ENCODE peak calls at places on chromosomes 6 and 20, in ten cellular contexts. S is cardiac fibroblast; X is heart right ventricle; F is cardiac muscle cell; C is caudate nucleus; N is astrocyte; H is activated CD4-positive, CD25-positive, alpha-beta regulatory T cell; P is NCI-H1105; L is uterus; O is activated naive CD8-positive, alpha-beta T cell treated with anti-CD3 and anti-CD28 coated beads for 36 hours. T is an unnamed sample.

GRCh38 chr6:140002406-140003022 is 628.1 kb upstream of the CITED2 start:
- DNase-seq in L (no peak), S (peak), H (no peak), O (no peak), F (no peak), P (no peak), X (no peak), N (no peak), C (no peak), T (no peak)

GRCh38 chr6:20416567-20417345 is 15.1 kb downstream of the E2F3 start:
- DNase-seq in C (no peak), F (no peak), S (no peak), O (no peak), L (no peak), X (no peak), H (no peak), P (no peak), N (no peak), T (no peak)

GRCh38 chr6:71388846-71389543 is 100.4 kb downstream of the OGFRL1 start:
- DNase-seq in S (no peak), C (no peak), H (no peak), N (peak), F (no peak), X (no peak), P (no peak), L (no peak), O (no peak), T (no peak)

GRCh38 chr6:75612921-75613534 is 11.3 kb downstream of the SENP6 start:
- DNase-seq in X (no peak), C (no peak), S (no peak), F (no peak), H (no peak), N (no peak), L (no peak), O (no peak), P (no peak), T (no peak)

GRCh38 chr6:88238065-88238464 is 71.9 kb upstream of the CNR1 start:
- DNase-seq in S (peak), C (no peak), X (no peak), O (no peak), N (no peak), F (no peak), P (no peak), L (no peak), H (no peak), T (no peak)

GRCh38 chr6:95227301-95227700 is 350.0 kb upstream of the MANEA start:
- DNase-seq in S (no peak), X (no peak), P (peak), H (no peak), C (no peak), N (no peak), F (no peak), O (no peak), L (no peak), T (no peak)

GRCh38 chr6:72742274-72742673 is 120.4 kb downstream of the KCNQ5 start:
- DNase-seq in O (no peak), L (no peak), X (no peak), F (no peak), N (no peak), P (no peak), H (no peak), C (no peak), S (no peak), T (no peak)

GRCh38 chr20:51345601-51346101 is 196.9 kb downstream of the NFATC2 start:
- DNase-seq in P (no peak), H (no peak), X (no peak), O (no peak), C (no peak), N (peak), S (peak), L (no peak), F (peak), T (no peak)

GRCh38 chr6:44652551-44652950 is 265.0 kb downstream of the CDC5L start:
- DNase-seq in H (no peak), N (peak), L (no peak), C (no peak), O (no peak), F (no peak), P (no peak), X (no peak), S (no peak), T (no peak)

GRCh38 chr6:119676971-119677370 is 327.4 kb upstream of the MAN1A1 start:
- DNase-seq in L (no peak), O (no peak), N (peak), H (no peak), S (no peak), P (no peak), X (no peak), C (no peak), F (no peak), T (no peak)

GRCh38 chr6:108227290-108227689 is 33.5 kb downstream of the SNX3 start:
- DNase-seq in S (no peak), F (no peak), X (no peak), P (no peak), O (no peak), N (no peak), C (no peak), L (no peak), H (no peak), T (no peak)

GRCh38 chr6:135281227-135281626 is 100.1 kb downstream of the MYB start:
- DNase-seq in P (no peak), F (no peak), H (no peak), O (no peak), C (no peak), N (no peak), S (no peak), L (no peak), X (no peak), T (peak)

GRCh38 chr6:26459023-26459810 is 1.5 kb downstream of the BTN2A1 start:
- DNase-seq in P (no peak), L (no peak), F (no peak), H (no peak), C (no peak), N (no peak), X (no peak), S (no peak), O (no peak), T (no peak)

GRCh38 chr20:59828478-59829414 is 104.7 kb downstream of the SYCP2 start:
- DNase-seq in O (no peak), P (no peak), N (no peak), H (no peak), L (no peak), X (no peak), C (no peak), F (no peak), S (no peak), T (no peak)

GRCh38 chr6:151191477-151191995 is 48.2 kb upstream of the AKAP12 start:
- DNase-seq in O (no peak), L (no peak), F (no peak), P (no peak), N (no peak), X (no peak), H (no peak), C (no peak), S (no peak), T (no peak)

GRCh38 chr6:157974341-157974894 is 7.2 kb upstream of the SYNJ2 start:
- DNase-seq in O (no peak), F (peak), X (no peak), L (no peak), S (peak), H (no peak), C (no peak), P (no peak), N (peak), T (no peak)

GRCh38 chr6:12336121-12336971 is 46.2 kb downstream of the EDN1 start:
- DNase-seq in O (no peak), L (no peak), H (no peak), N (no peak), C (no peak), S (no peak), X (no peak), P (no peak), F (no peak), T (no peak)

GRCh38 chr20:36279362-36279761 is 26.8 kb upstream of the DLGAP4 start:
- DNase-seq in S (no peak), F (no peak), H (no peak), L (no peak), C (no peak), O (no peak), X (no peak), N (no peak), P (no peak), T (no peak)

GRCh38 chr6:107956586-107957164 is 1.3 kb downstream of the SEC63 start:
- DNase-seq in C (no peak), X (no peak), O (no peak), L (no peak), N (peak), P (no peak), H (no peak), S (peak), F (peak), T (no peak)

GRCh38 chr6:92281571-92282076 is 1137.7 kb downstream of the EPHA7 start:
- DNase-seq in P (no peak), O (no peak), N (no peak), C (no peak), S (no peak), H (no peak), L (no peak), F (no peak), X (no peak), T (no peak)

GRCh38 chr6:139891471-139891870 is 517.0 kb upstream of the CITED2 start:
- DNase-seq in H (no peak), C (no peak), P (no peak), X (no peak), O (no peak), N (peak), F (no peak), S (no peak), L (no peak), T (no peak)

GRCh38 chr6:169852504-169853195 is 101.2 kb downstream of the ERMARD start:
- DNase-seq in N (no peak), O (no peak), H (no peak), C (no peak), X (no peak), F (no peak), L (no peak), P (no peak), S (no peak), T (no peak)

GRCh38 chr20:52379723-52380336 is 188.3 kb upstream of the ZFP64 start:
- DNase-seq in O (peak), X (peak), N (no peak), C (no peak), S (peak), F (peak), L (peak), H (no peak), P (no peak), T (peak)

GRCh38 chr6:123509112-123509511 is 127.6 kb downstream of the TRDN start:
- DNase-seq in P (no peak), C (no peak), O (no peak), X (no peak), H (no peak), F (no peak), L (no peak), S (no peak), N (no peak), T (no peak)

T was measured in SK-N-MC.